ENCODE peak calls at places on chromosomes 12 and 14, in ten cellular contexts. P is NCI-H1092 treated with DMSO at 0.1 percent for 48 hours, W is left ventricle myocardium inferior, Q is left cardiac atrium, V is tibial artery, K is HuH-7, T is H9, M is neuronal stem cell, N is T-cell, B is H7. A is an unnamed sample.
A peak's percentile ranks its signal among the peaks of the same experiment; 100 is the strongest.

GRCh38 chr14:75428230-75429104 is 645 bp downstream of the JDP2 start:
- DNase-seq in Q (peak; percentile 64), T (no peak), W (peak; percentile 63), K (no peak), M (no peak), N (peak; percentile 7), P (no peak), V (no peak), B (peak; percentile 79), A (no peak)

GRCh38 chr12:53938276-53939140 is at the start of gene HOXC13:
- DNase-seq in V (peak; percentile 84), N (no peak), B (peak; percentile 98), T (peak; percentile 100), P (peak; percentile 89), K (peak; percentile 100), M (peak; percentile 65), W (no peak), Q (no peak), A (no peak)

GRCh38 chr12:509494-509893 is 49.8 kb downstream of the B4GALNT3 start:
- DNase-seq in P (no peak), V (no peak), Q (no peak), M (no peak), T (no peak), W (no peak), N (no peak), B (peak; percentile 48), K (no peak), A (no peak)

GRCh38 chr12:95548539-95549391 is 2.5 kb downstream of the USP44 start:
- DNase-seq in N (peak; percentile 69), W (peak; percentile 64), B (peak; percentile 95), T (peak; percentile 85), K (no peak), M (peak; percentile 76), Q (peak; percentile 41), V (no peak), P (peak; percentile 19), A (peak; percentile 77)

GRCh38 chr12:19222566-19222965 is 93.0 kb downstream of the PLEKHA5 start:
- DNase-seq in Q (no peak), K (no peak), V (no peak), P (peak; percentile 60), T (no peak), W (no peak), N (no peak), M (no peak), B (no peak), A (no peak)

GRCh38 chr12:117507547-117507946 is 146.1 kb upstream of the NOS1 start:
- DNase-seq in W (no peak), T (no peak), N (no peak), M (no peak), Q (no peak), B (no peak), K (no peak), V (no peak), P (peak; percentile 68), A (no peak)

GRCh38 chr12:119115296-119115905 is 63.3 kb upstream of the HSPB8 start:
- DNase-seq in K (peak; percentile 44), M (peak; percentile 72), V (no peak), Q (no peak), B (peak; percentile 74), P (peak; percentile 42), W (no peak), T (peak; percentile 66), N (no peak), A (no peak)

GRCh38 chr12:54012631-54013398 is 4.0 kb downstream of the HOXC8 start:
- DNase-seq in M (no peak), P (no peak), W (no peak), K (no peak), V (no peak), B (no peak), N (no peak), Q (no peak), T (no peak), A (no peak)

GRCh38 chr12:1212529-1212928 is 221.5 kb downstream of the ERC1 start:
- DNase-seq in P (no peak), K (no peak), T (peak; percentile 51), B (no peak), Q (no peak), M (no peak), N (no peak), W (no peak), V (no peak), A (no peak)

GRCh38 chr12:92485356-92486348 is 217.1 kb upstream of the PLEKHG7 start:
- DNase-seq in T (no peak), P (no peak), M (no peak), B (no peak), W (no peak), K (no peak), N (no peak), V (no peak), Q (no peak), A (no peak)

GRCh38 chr12:108381793-108382436 is 42.8 kb upstream of the CMKLR1 start:
- DNase-seq in P (no peak), B (peak; percentile 39), T (peak; percentile 61), V (no peak), N (no peak), W (no peak), K (peak; percentile 15), M (peak; percentile 70), Q (no peak), A (no peak)

GRCh38 chr12:6093764-6094163 is 30.7 kb downstream of the VWF start:
- DNase-seq in N (no peak), Q (no peak), M (no peak), V (no peak), K (no peak), P (no peak), T (no peak), B (no peak), W (no peak), A (no peak)

A was measured in ascending aorta.